ENCODE peak calls at places on chromosomes 11 and 22, in five cellular contexts. X is renal cortical epithelial cell, M is ELR, R is GM04504, U is cardiac muscle cell. D is an unnamed sample.

GRCh38 chr11:3786781-3787428 is 10.4 kb downstream of the NUP98 start:
- DNase-seq in X (peak; percentile 84), M (no peak), U (no peak), R (no peak), D (no peak)

GRCh38 chr22:39956932-39957664 is 3.1 kb upstream of the TMA7B start:
- DNase-seq in X (no peak), R (no peak), M (no peak), U (no peak), D (peak; percentile 71)

GRCh38 chr11:96342131-96342970 is 644 bp downstream of the MAML2 start:
- DNase-seq in U (no peak), R (no peak), X (peak; percentile 46), M (peak; percentile 53), D (no peak)

GRCh38 chr11:134014502-134014901 is 54.4 kb upstream of the JAM3 start:
- DNase-seq in X (peak; percentile 15), M (peak; percentile 40), R (no peak), U (peak; percentile 26), D (no peak)

GRCh38 chr22:46661221-46661851 is 41.1 kb downstream of the GRAMD4 start:
- DNase-seq in U (peak; percentile 71), R (no peak), X (peak; percentile 29), M (peak; percentile 69), D (no peak)

GRCh38 chr22:19358703-19359553 is 67.4 kb upstream of the CLTCL1 start:
- DNase-seq in M (no peak), U (no peak), X (no peak), R (no peak), D (no peak)

GRCh38 chr22:44642096-44642644 is 59.8 kb upstream of the PRR5 start:
- DNase-seq in X (no peak), M (no peak), U (peak; percentile 22), R (no peak), D (no peak)

GRCh38 chr22:32801436-32802290 is at the start of gene TIMP3:
- DNase-seq in R (peak; percentile 81), X (no peak), M (peak; percentile 83), U (peak; percentile 88), D (no peak)

GRCh38 chr11:47924184-47924671 is 56.1 kb upstream of the PTPRJ start:
- DNase-seq in R (peak; percentile 55), M (peak; percentile 93), U (peak; percentile 35), X (peak; percentile 98), D (no peak)

GRCh38 chr11:94245121-94245520 is 59.3 kb upstream of the IZUMO1R start:
- DNase-seq in X (no peak), R (no peak), U (no peak), M (no peak), D (no peak)

GRCh38 chr11:76120513-76121081 is 85.7 kb downstream of the WNT11 start:
- DNase-seq in U (peak; percentile 52), M (no peak), R (no peak), X (no peak), D (no peak)

GRCh38 chr11:128194226-128194625 is 393.1 kb downstream of the ETS1 start:
- DNase-seq in X (peak; percentile 74), R (no peak), M (no peak), U (peak; percentile 30), D (no peak)

GRCh38 chr11:93921695-93922468 is 71.5 kb upstream of the VSTM5 start:
- DNase-seq in X (peak; percentile 51), R (peak; percentile 37), M (peak; percentile 76), U (peak; percentile 81), D (peak; percentile 4)

GRCh38 chr11:78048561-78048960 is 15.1 kb upstream of the THRSP start:
- DNase-seq in M (no peak), R (no peak), X (no peak), U (no peak), D (no peak)

GRCh38 chr11:57379732-57380131 is 1.2 kb downstream of the PRG3 start:
- DNase-seq in M (peak; percentile 36), U (peak; percentile 40), R (no peak), X (peak; percentile 40), D (no peak)

GRCh38 chr22:27089303-27089702 is 431.9 kb downstream of the MIAT start:
- DNase-seq in X (no peak), R (no peak), M (no peak), U (no peak), D (no peak)

GRCh38 chr11:11582261-11582701 is 39.5 kb downstream of the GALNT18 start:
- DNase-seq in M (no peak), R (no peak), U (no peak), X (no peak), D (no peak)

GRCh38 chr11:131691558-131692041 is 321.2 kb downstream of the NTM start:
- DNase-seq in X (no peak), M (peak; percentile 75), U (peak; percentile 52), R (no peak), D (no peak)